ENCODE peak calls at places on chromosomes 3 and 15, in five cellular contexts. I is GM12878, W is H1, Z is HCT116, Y is K562. K is an unnamed sample.

GRCh38 chr15:77629070-77630030 is 3.4 kb downstream of the LINGO1 start:
- DNase-seq in Z (no peak), I (no peak), W (no peak), Y (no peak), K (no peak)

GRCh38 chr3:187150599-187150998 is 11.3 kb upstream of the RPL39L start:
- DNase-seq in I (no peak), W (peak), Y (no peak), Z (no peak), K (no peak)

GRCh38 chr3:136632625-136633081 is 119.5 kb downstream of the STAG1 start:
- DNase-seq in W (no peak), I (no peak), Y (no peak), Z (no peak), K (no peak)

GRCh38 chr3:32136703-32137102 is 30.3 kb downstream of the GPD1L start:
- DNase-seq in W (no peak), I (no peak), Z (no peak), Y (no peak), K (no peak)

GRCh38 chr3:195258449-195259145 is 12.4 kb downstream of the XXYLT1 start:
- DNase-seq in Y (no peak), W (peak), I (no peak), Z (no peak), K (no peak)

GRCh38 chr3:63296249-63296648 is 18.1 kb downstream of the SYNPR start:
- DNase-seq in I (no peak), Y (no peak), Z (no peak), W (no peak), K (no peak)

GRCh38 chr15:46059921-46060565 is 425.2 kb downstream of the SQOR start:
- DNase-seq in Z (no peak), W (no peak), Y (no peak), I (no peak), K (no peak)

GRCh38 chr3:186107148-186108105 is 1.5 kb downstream of the ETV5 start:
- DNase-seq in W (peak), I (no peak), Z (peak), Y (peak), K (no peak)

GRCh38 chr3:41450416-41451231 is 251.3 kb downstream of the CTNNB1 start:
- DNase-seq in Z (no peak), W (no peak), Y (no peak), I (no peak), K (peak)

GRCh38 chr3:155809181-155809580 is 3.1 kb upstream of the C3orf33 start:
- DNase-seq in I (no peak), Y (no peak), Z (no peak), W (no peak), K (no peak)

GRCh38 chr3:140091143-140091542 is 156.2 kb downstream of the CLSTN2 start:
- DNase-seq in I (no peak), Z (no peak), Y (no peak), W (no peak), K (no peak)

GRCh38 chr3:176961916-176962315 is 235.4 kb downstream of the TBL1XR1 start:
- DNase-seq in Y (no peak), Z (no peak), W (no peak), I (no peak), K (peak)

GRCh38 chr3:15102833-15103232 is 3.9 kb upstream of the RBSN start:
- DNase-seq in Z (no peak), Y (no peak), I (no peak), W (no peak), K (no peak)

GRCh38 chr3:15110201-15110600 is 11.3 kb upstream of the RBSN start:
- DNase-seq in I (no peak), Y (no peak), W (no peak), Z (no peak), K (no peak)

GRCh38 chr3:15107075-15107947 is 8.4 kb upstream of the RBSN start:
- DNase-seq in Z (no peak), W (no peak), I (no peak), Y (no peak), K (no peak)

GRCh38 chr3:15108869-15109268 is 9.9 kb upstream of the RBSN start:
- DNase-seq in Z (no peak), W (no peak), I (no peak), Y (no peak), K (no peak)

GRCh38 chr3:15108082-15108545 is 9.2 kb upstream of the RBSN start:
- DNase-seq in Z (peak), I (no peak), W (peak), Y (peak), K (peak)
- TF ChIP-seq ZNF274 in Z (no peak), I (no peak), W (no peak), Y (no peak), K (no peak)

GRCh38 chr15:31328999-31329639 is 2.5 kb downstream of the KLF13 start:
- DNase-seq in I (no peak), Z (no peak), Y (peak), W (peak), K (no peak)
- TF ChIP-seq ZNF274 in I (no peak), Z (no peak), Y (no peak), W (no peak), K (no peak)

GRCh38 chr3:126414406-126414805 is 19.7 kb downstream of the CFAP100 start:
- DNase-seq in Z (no peak), I (no peak), W (no peak), Y (no peak), K (no peak)

GRCh38 chr3:126413693-126414080 is 19.0 kb downstream of the CFAP100 start:
- DNase-seq in W (peak), I (no peak), Z (no peak), Y (no peak), K (no peak)

GRCh38 chr3:126416943-126417342 is 22.2 kb downstream of the CFAP100 start:
- DNase-seq in W (peak), Z (no peak), Y (no peak), I (no peak), K (no peak)

GRCh38 chr3:126415661-126416591 is 21.2 kb downstream of the CFAP100 start:
- DNase-seq in Y (no peak), W (peak), Z (no peak), I (no peak), K (no peak)

DNA sequence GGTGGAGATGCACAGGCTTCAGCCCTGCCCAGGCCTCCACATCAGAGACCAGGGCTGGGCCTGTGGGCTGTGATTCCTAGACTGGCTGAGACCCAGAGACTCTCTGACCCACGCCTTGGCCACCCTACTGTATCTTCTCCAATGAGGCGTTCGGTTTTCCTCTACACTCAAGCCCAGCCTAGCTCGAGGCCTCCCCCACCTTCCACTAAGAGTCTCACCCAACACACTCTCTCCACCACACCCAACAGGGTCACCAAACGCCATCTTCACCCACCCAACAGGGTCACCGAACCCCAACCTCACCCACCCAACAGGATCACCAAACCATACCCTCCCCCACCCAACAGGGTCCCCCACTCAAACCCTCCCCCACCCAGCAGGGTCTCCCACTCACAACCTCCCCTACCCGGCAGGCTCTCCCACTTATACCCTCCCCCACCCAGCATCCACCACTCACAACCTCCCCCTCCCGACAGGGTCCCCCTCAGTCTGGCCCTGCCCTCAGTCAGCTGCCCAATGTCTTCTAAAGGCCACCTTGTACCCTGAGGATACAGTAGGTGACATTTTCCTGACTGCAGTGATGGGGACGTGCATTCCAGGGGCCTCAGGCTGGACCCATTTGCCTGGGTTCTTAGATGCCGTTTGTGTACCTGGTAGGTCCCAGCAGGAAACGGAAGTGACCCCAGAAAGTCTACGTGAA is 20.4 kb downstream of the CFAP100 start:
- DNase-seq in Z (no peak), W (no peak), I (no peak), Y (no peak), K (no peak)
- TF ChIP-seq ZNF274 in Z (no peak), W (no peak), I (no peak), Y (no peak), K (no peak)

GRCh38 chr3:47318921-47319320 is 36.2 kb downstream of the KLHL18 start:
- DNase-seq in Z (no peak), Y (no peak), I (no peak), W (no peak), K (no peak)

GRCh38 chr3:47323431-47324277 is 40.9 kb downstream of the KLHL18 start:
- DNase-seq in I (no peak), Z (peak), W (no peak), Y (peak), K (no peak)

GRCh38 chr3:47319952-47320351 is 37.2 kb downstream of the KLHL18 start:
- DNase-seq in Y (no peak), Z (no peak), W (no peak), I (no peak), K (no peak)

GRCh38 chr3:47324278-47324865 is 41.6 kb downstream of the KLHL18 start:
- DNase-seq in Y (peak), Z (peak), W (peak), I (peak), K (peak)
- TF ChIP-seq ZNF274 in Y (no peak), Z (no peak), W (no peak), I (no peak), K (no peak)

DNA sequence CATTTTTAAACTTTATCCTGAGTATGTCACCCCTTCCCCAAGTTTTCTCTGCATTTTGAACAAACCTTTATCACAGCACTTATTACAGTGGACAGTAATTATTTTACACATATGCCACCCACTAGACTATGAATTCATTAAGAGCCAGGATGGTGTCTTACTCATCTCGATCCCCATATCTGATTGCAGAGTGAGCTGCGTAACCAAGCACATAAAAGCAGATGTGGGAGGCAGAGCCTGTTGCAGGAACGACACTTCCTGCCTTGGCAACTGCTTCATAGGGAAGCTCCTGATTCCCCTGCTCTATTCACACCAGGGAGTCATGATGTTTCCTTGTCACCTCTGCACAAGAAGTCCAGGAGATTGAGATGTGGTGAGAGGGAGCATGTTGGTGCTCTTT is 91.1 kb downstream of the MINAR1 start:
- DNase-seq in I (no peak), W (no peak), Y (no peak), Z (no peak), K (no peak)
- TF ChIP-seq ZNF274 in I (no peak), W (no peak), Y (no peak), Z (no peak), K (no peak)

DNA sequence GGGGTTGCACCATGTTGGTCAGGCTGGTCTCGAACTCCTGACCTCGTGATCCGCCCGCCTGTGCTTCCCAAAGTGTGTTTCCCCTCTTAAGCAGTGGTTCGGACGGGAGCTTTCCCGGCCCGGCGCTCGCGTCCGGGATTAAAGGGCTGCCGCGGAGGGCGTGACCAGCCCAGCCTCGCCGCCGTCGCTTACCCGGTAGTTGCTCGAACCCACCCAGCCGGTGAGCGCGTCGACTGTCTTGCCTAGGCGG is 513 bp downstream of the CLASP2 start:
- DNase-seq in Z (peak), I (no peak), Y (peak), W (no peak), K (peak)
- TF ChIP-seq ZNF274 in Z (no peak), I (no peak), Y (no peak), W (no peak), K (no peak)